ENCODE peak calls at places on chromosomes 6 and 20, in nine cellular contexts. Y is fibroblast of lung, C is GM12878, B is mucosa of descending colon, I is SJSA1, T is IMR-90, N is heart left ventricle, D is SK-N-SH, P is Panc1. X is an unnamed sample.

GRCh38 chr20:47551841-47552240 is 50.2 kb downstream of the NCOA3 start:
- DNase-seq in Y (no peak), C (no peak), B (no peak), I (no peak), T (no peak), N (no peak), D (peak), P (no peak), X (no peak)

GRCh38 chr6:110609101-110609500 is 132.7 kb upstream of the SLC22A16 start:
- DNase-seq in Y (no peak), C (no peak), B (no peak), I (no peak), T (peak), N (peak), D (no peak), P (no peak), X (no peak)

GRCh38 chr20:45611054-45611453 is 18.5 kb upstream of the WFDC10A start:
- DNase-seq in Y (peak), C (no peak), B (no peak), I (no peak), T (peak), N (no peak), D (no peak), P (no peak), X (no peak)

GRCh38 chr6:143427109-143427817 is 23.2 kb downstream of the ADAT2 start:
- DNase-seq in Y (peak), C (no peak), B (peak), I (peak), T (peak), N (peak), D (peak), P (peak), X (peak)

GRCh38 chr20:62378215-62378614 is 8.7 kb upstream of the RPS21 start:
- DNase-seq in Y (peak), C (no peak), B (no peak), I (no peak), T (no peak), N (no peak), D (no peak), P (no peak), X (no peak)

GRCh38 chr20:53911301-53911700 is 159.1 kb downstream of the BCAS1 start:
- DNase-seq in Y (no peak), C (no peak), B (no peak), I (no peak), T (no peak), N (no peak), D (no peak), P (no peak), X (no peak)

GRCh38 chr20:57025666-57026065 is 240.8 kb downstream of the BMP7 start:
- DNase-seq in Y (no peak), C (no peak), B (no peak), I (no peak), T (no peak), N (no peak), D (no peak), P (no peak), X (no peak)

GRCh38 chr20:53126185-53126584 is 154.0 kb downstream of the TSHZ2 start:
- DNase-seq in Y (peak), C (no peak), B (no peak), I (no peak), T (no peak), N (no peak), D (no peak), P (no peak), X (no peak)

GRCh38 chr6:122798099-122798641 is 9.1 kb downstream of the SMPDL3A start:
- DNase-seq in Y (peak), C (no peak), B (peak), I (peak), T (peak), N (no peak), D (no peak), P (peak), X (no peak)

GRCh38 chr6:87623248-87623647 is 33.3 kb downstream of the ORC3 start:
- DNase-seq in Y (peak), C (no peak), B (no peak), I (no peak), T (peak), N (no peak), D (no peak), P (no peak), X (peak)

GRCh38 chr6:57283096-57283495 is 34.3 kb upstream of the PRIM2 start:
- DNase-seq in Y (no peak), C (no peak), B (no peak), I (no peak), T (no peak), N (no peak), D (no peak), P (no peak), X (no peak)

GRCh38 chr20:31716818-31717477 is 5.7 kb downstream of the BCL2L1 start:
- DNase-seq in Y (no peak), C (no peak), B (no peak), I (no peak), T (no peak), N (no peak), D (no peak), P (no peak), X (no peak)

GRCh38 chr6:90411292-90411781 is 114.7 kb upstream of the BACH2 start:
- DNase-seq in Y (peak), C (peak), B (no peak), I (no peak), T (no peak), N (no peak), D (no peak), P (no peak), X (no peak)

GRCh38 chr6:37667050-37667814 is 30.5 kb downstream of the MDGA1 start:
- DNase-seq in Y (peak), C (no peak), B (no peak), I (no peak), T (peak), N (no peak), D (no peak), P (no peak), X (no peak)

GRCh38 chr6:75205776-75206334 is at the start of gene COL12A1:
- DNase-seq in Y (peak), C (no peak), B (peak), I (peak), T (peak), N (peak), D (peak), P (no peak), X (peak)

GRCh38 chr6:69974193-69974592 is 107.8 kb downstream of the COL19A1 start:
- DNase-seq in Y (peak), C (no peak), B (no peak), I (no peak), T (peak), N (peak), D (peak), P (no peak), X (no peak)

GRCh38 chr6:41072836-41073202 is at the start of gene NFYA:
- DNase-seq in Y (no peak), C (no peak), B (no peak), I (no peak), T (peak), N (no peak), D (peak), P (no peak), X (peak)

GRCh38 chr6:106383573-106383972 is 23.1 kb downstream of the CRYBG1 start:
- DNase-seq in Y (no peak), C (no peak), B (no peak), I (no peak), T (no peak), N (no peak), D (no peak), P (no peak), X (no peak)

GRCh38 chr20:62549499-62550086 is 73.8 kb upstream of the GATA5 start:
- DNase-seq in Y (no peak), C (no peak), B (no peak), I (no peak), T (no peak), N (peak), D (no peak), P (no peak), X (no peak)

GRCh38 chr20:19026121-19026878 is 186.1 kb upstream of the SLC24A3 start:
- DNase-seq in Y (no peak), C (peak), B (no peak), I (no peak), T (no peak), N (peak), D (no peak), P (no peak), X (no peak)

GRCh38 chr20:38725959-38726848 is 1.9 kb downstream of the SLC32A1 start:
- DNase-seq in Y (no peak), C (no peak), B (no peak), I (peak), T (peak), N (peak), D (peak), P (no peak), X (no peak)

GRCh38 chr6:167683028-167683862 is 143.5 kb upstream of the AFDN start:
- DNase-seq in Y (peak), C (no peak), B (peak), I (peak), T (peak), N (peak), D (no peak), P (peak), X (peak)

GRCh38 chr6:139778113-139778512 is 403.7 kb upstream of the CITED2 start:
- DNase-seq in Y (no peak), C (no peak), B (no peak), I (no peak), T (no peak), N (no peak), D (no peak), P (no peak), X (no peak)

GRCh38 chr6:154488802-154489437 is 21.6 kb downstream of the CNKSR3 start:
- DNase-seq in Y (peak), C (no peak), B (no peak), I (peak), T (peak), N (no peak), D (no peak), P (no peak), X (no peak)

GRCh38 chr20:36861625-36861874 is 14.4 kb upstream of the TLDC2 start:
- DNase-seq in Y (no peak), C (no peak), B (no peak), I (no peak), T (no peak), N (peak), D (no peak), P (no peak), X (no peak)

GRCh38 chr20:4195499-4195898 is 180.1 kb upstream of the RNF24 start:
- DNase-seq in Y (no peak), C (no peak), B (no peak), I (no peak), T (peak), N (no peak), D (peak), P (no peak), X (no peak)

GRCh38 chr20:25389858-25390537 is 637 bp downstream of the ABHD12 start:
- DNase-seq in Y (peak), C (no peak), B (peak), I (peak), T (no peak), N (peak), D (peak), P (no peak), X (no peak)

GRCh38 chr6:64520050-64520449 is 884.4 kb downstream of the PHF3 start:
- DNase-seq in Y (peak), C (peak), B (no peak), I (peak), T (peak), N (no peak), D (no peak), P (peak), X (peak)

GRCh38 chr20:768426-768978 is at the start of gene SLC52A3:
- DNase-seq in Y (no peak), C (no peak), B (peak), I (no peak), T (no peak), N (peak), D (no peak), P (no peak), X (no peak)

GRCh38 chr6:139148557-139149220 is 13.8 kb downstream of the HECA start:
- DNase-seq in Y (peak), C (no peak), B (no peak), I (no peak), T (peak), N (no peak), D (no peak), P (no peak), X (no peak)

GRCh38 chr20:61251529-61252393 is at the start of gene CDH4:
- DNase-seq in Y (peak), C (no peak), B (no peak), I (no peak), T (no peak), N (no peak), D (peak), P (no peak), X (no peak)
- H3K4me3 ChIP-seq in Y (peak), C (no peak), B (no peak), I (peak), T (peak), N (peak), D (no peak), P (no peak), X (peak)

GRCh38 chr6:33018904-33019303 is 9.5 kb upstream of the HLA-DOA start:
- DNase-seq in Y (no peak), C (peak), B (peak), I (peak), T (peak), N (peak), D (no peak), P (no peak), X (no peak)
- H3K4me3 ChIP-seq in Y (peak), C (no peak), B (no peak), I (no peak), T (peak), N (peak), D (no peak), P (no peak), X (no peak)

GRCh38 chr6:44265843-44266233 is 487 bp upstream of the NFKBIE start:
- DNase-seq in Y (no peak), C (no peak), B (no peak), I (no peak), T (no peak), N (no peak), D (no peak), P (no peak), X (no peak)
- H3K4me3 ChIP-seq in Y (no peak), C (peak), B (no peak), I (no peak), T (no peak), N (peak), D (no peak), P (peak), X (peak)

GRCh38 chr6:89350281-89351037 is 2.1 kb downstream of the UBE2J1 start:
- DNase-seq in Y (peak), C (no peak), B (no peak), I (peak), T (no peak), N (no peak), D (no peak), P (no peak), X (no peak)

GRCh38 chr6:89348372-89348771 is 4.2 kb downstream of the UBE2J1 start:
- DNase-seq in Y (peak), C (no peak), B (no peak), I (no peak), T (peak), N (no peak), D (no peak), P (no peak), X (no peak)

GRCh38 chr6:89346433-89346832 is 6.1 kb downstream of the UBE2J1 start:
- DNase-seq in Y (peak), C (no peak), B (no peak), I (no peak), T (no peak), N (no peak), D (no peak), P (no peak), X (no peak)

GRCh38 chr6:89351632-89352328 is 742 bp downstream of the UBE2J1 start:
- DNase-seq in Y (no peak), C (no peak), B (no peak), I (no peak), T (no peak), N (no peak), D (peak), P (no peak), X (no peak)

DNA sequence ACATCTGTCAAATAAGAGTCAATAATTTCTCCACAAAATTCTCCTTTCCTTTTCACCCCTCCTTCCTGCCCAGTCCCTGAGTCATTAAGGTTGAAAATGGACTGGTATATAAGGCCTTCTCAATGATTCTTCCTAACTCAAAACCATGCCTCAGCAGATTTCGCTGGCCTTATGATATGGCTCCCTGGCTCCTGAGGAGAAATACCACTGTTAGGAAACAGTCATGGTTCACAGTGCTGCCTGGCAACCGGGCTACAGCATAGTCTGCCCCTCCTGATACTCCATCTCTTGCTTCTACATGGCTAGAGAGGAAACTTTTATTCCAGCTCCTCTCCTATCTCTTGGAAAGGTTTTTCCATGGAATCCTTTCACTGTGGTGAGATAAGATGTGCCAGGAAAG is 4.7 kb downstream of the UBE2J1 start:
- DNase-seq in Y (peak), C (no peak), B (no peak), I (no peak), T (peak), N (no peak), D (no peak), P (no peak), X (no peak)
- H3K4me3 ChIP-seq in Y (no peak), C (peak), B (no peak), I (no peak), T (no peak), N (no peak), D (no peak), P (no peak), X (no peak)

GRCh38 chr20:41365785-41366545 is 653 bp downstream of the EMILIN3 start:
- DNase-seq in Y (no peak), C (no peak), B (peak), I (no peak), T (no peak), N (peak), D (peak), P (no peak), X (no peak)
- H3K4me3 ChIP-seq in Y (no peak), C (no peak), B (no peak), I (no peak), T (peak), N (peak), D (no peak), P (peak), X (peak)

GRCh38 chr6:113968472-113968871 is 2.5 kb downstream of the HDAC2 start:
- DNase-seq in Y (no peak), C (no peak), B (no peak), I (no peak), T (no peak), N (no peak), D (no peak), P (no peak), X (no peak)
- H3K4me3 ChIP-seq in Y (peak), C (peak), B (no peak), I (no peak), T (peak), N (peak), D (peak), P (peak), X (peak)

GRCh38 chr6:169212897-169213813 is 40.5 kb downstream of the THBS2 start:
- DNase-seq in Y (peak), C (peak), B (peak), I (peak), T (peak), N (peak), D (peak), P (peak), X (peak)
- H3K4me3 ChIP-seq in Y (no peak), C (no peak), B (no peak), I (peak), T (no peak), N (peak), D (no peak), P (peak), X (peak)

GRCh38 chr6:108656834-108657233 is 96.1 kb downstream of the FOXO3 start:
- DNase-seq in Y (no peak), C (no peak), B (no peak), I (no peak), T (no peak), N (no peak), D (no peak), P (no peak), X (no peak)
- H3K4me3 ChIP-seq in Y (peak), C (no peak), B (no peak), I (no peak), T (no peak), N (peak), D (peak), P (no peak), X (no peak)

DNA sequence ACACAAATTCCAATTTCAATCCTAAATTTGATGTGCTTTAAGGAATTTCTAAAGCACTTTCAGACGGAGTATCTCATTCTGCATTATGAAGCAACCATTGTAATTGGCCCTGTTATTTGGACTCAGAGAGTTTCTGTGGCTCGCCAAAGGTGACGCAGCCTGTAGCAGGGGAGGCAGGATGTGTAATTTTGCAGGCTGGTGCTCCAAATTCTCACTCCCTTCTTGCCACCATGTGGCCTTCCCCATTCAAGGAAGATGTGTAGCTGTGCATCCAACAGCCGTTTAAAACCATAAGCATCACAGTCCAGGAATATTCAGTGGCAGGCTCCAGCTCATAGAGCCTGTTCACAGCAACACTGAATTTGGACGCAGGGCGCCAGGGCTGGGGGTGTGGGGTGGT is 45.8 kb downstream of the AGPAT4 start:
- DNase-seq in Y (peak), C (no peak), B (no peak), I (no peak), T (no peak), N (no peak), D (no peak), P (no peak), X (no peak)
- H3K4me3 ChIP-seq in Y (no peak), C (no peak), B (no peak), I (no peak), T (no peak), N (no peak), D (peak), P (no peak), X (no peak)

GRCh38 chr6:25402125-25402524 is 123.0 kb downstream of the CARMIL1 start:
- DNase-seq in Y (no peak), C (no peak), B (no peak), I (no peak), T (no peak), N (no peak), D (no peak), P (no peak), X (no peak)

GRCh38 chr6:25404693-25405169 is 125.6 kb downstream of the CARMIL1 start:
- DNase-seq in Y (no peak), C (peak), B (peak), I (no peak), T (no peak), N (no peak), D (no peak), P (no peak), X (no peak)

GRCh38 chr6:25405442-25405841 is 126.3 kb downstream of the CARMIL1 start:
- DNase-seq in Y (no peak), C (no peak), B (no peak), I (no peak), T (no peak), N (no peak), D (no peak), P (no peak), X (no peak)

GRCh38 chr6:25403150-25403549 is 124.0 kb downstream of the CARMIL1 start:
- DNase-seq in Y (no peak), C (no peak), B (no peak), I (no peak), T (no peak), N (no peak), D (no peak), P (no peak), X (no peak)

GRCh38 chr6:25404094-25404493 is 124.9 kb downstream of the CARMIL1 start:
- DNase-seq in Y (no peak), C (no peak), B (no peak), I (no peak), T (no peak), N (no peak), D (no peak), P (no peak), X (no peak)
- H3K4me3 ChIP-seq in Y (no peak), C (no peak), B (no peak), I (no peak), T (no peak), N (no peak), D (no peak), P (no peak), X (no peak)